ENCODE peak calls at places on chromosomes 7 and 10, in four cellular contexts. One of them, this sample, is unnamed.

GRCh38 chr7:69199048-69199447 is 399.2 kb upstream of the AUTS2 start:
- DNase-seq in left ventricle myocardium inferior: no peak
- DNase-seq in gastrocnemius medialis: no peak
- DNase-seq in fibroblast of the aortic adventitia: no peak
- DNase-seq in this sample: no peak

GRCh38 chr10:13338337-13339128 is 9.6 kb downstream of the SEPHS1 start:
- DNase-seq in gastrocnemius medialis: no peak
- DNase-seq in fibroblast of the aortic adventitia: peak
- DNase-seq in left ventricle myocardium inferior: no peak
- DNase-seq in this sample: no peak

GRCh38 chr7:95684037-95684436 is 87.7 kb upstream of the PDK4 start:
- DNase-seq in fibroblast of the aortic adventitia: peak
- DNase-seq in left ventricle myocardium inferior: no peak
- DNase-seq in gastrocnemius medialis: no peak
- DNase-seq in this sample: no peak

GRCh38 chr7:55556031-55556430 is 16.3 kb downstream of the VOPP1 start:
- DNase-seq in fibroblast of the aortic adventitia: no peak
- DNase-seq in gastrocnemius medialis: no peak
- DNase-seq in left ventricle myocardium inferior: no peak
- DNase-seq in this sample: no peak

GRCh38 chr10:6014241-6014761 is 37.0 kb upstream of the IL15RA start:
- DNase-seq in gastrocnemius medialis: peak
- DNase-seq in left ventricle myocardium inferior: no peak
- DNase-seq in fibroblast of the aortic adventitia: peak
- DNase-seq in this sample: peak

GRCh38 chr10:57741751-57742150 is 525.9 kb downstream of the IPMK start:
- DNase-seq in left ventricle myocardium inferior: no peak
- DNase-seq in gastrocnemius medialis: no peak
- DNase-seq in fibroblast of the aortic adventitia: no peak
- DNase-seq in this sample: no peak

GRCh38 chr10:5812283-5813090 is 747 bp downstream of the GDI2 start:
- DNase-seq in left ventricle myocardium inferior: peak
- DNase-seq in fibroblast of the aortic adventitia: peak
- DNase-seq in gastrocnemius medialis: peak
- DNase-seq in this sample: peak

GRCh38 chr7:88758355-88759215 is 915 bp upstream of the ZNF804B start:
- DNase-seq in left ventricle myocardium inferior: peak
- DNase-seq in fibroblast of the aortic adventitia: no peak
- DNase-seq in gastrocnemius medialis: no peak
- DNase-seq in this sample: peak

GRCh38 chr7:117993377-117994003 is 120.2 kb upstream of the CTTNBP2 start:
- DNase-seq in left ventricle myocardium inferior: no peak
- DNase-seq in fibroblast of the aortic adventitia: peak
- DNase-seq in gastrocnemius medialis: no peak
- DNase-seq in this sample: no peak

GRCh38 chr7:47807126-47807525 is 141.1 kb downstream of the PKD1L1 start:
- DNase-seq in fibroblast of the aortic adventitia: no peak
- DNase-seq in gastrocnemius medialis: no peak
- DNase-seq in left ventricle myocardium inferior: no peak
- DNase-seq in this sample: no peak

GRCh38 chr7:2198206-2198605 is 34.5 kb downstream of the MAD1L1 start:
- DNase-seq in gastrocnemius medialis: no peak
- DNase-seq in fibroblast of the aortic adventitia: no peak
- DNase-seq in left ventricle myocardium inferior: no peak
- DNase-seq in this sample: no peak

GRCh38 chr10:118763202-118763988 is 8.6 kb upstream of the CACUL1 start:
- DNase-seq in gastrocnemius medialis: no peak
- DNase-seq in fibroblast of the aortic adventitia: no peak
- DNase-seq in left ventricle myocardium inferior: no peak
- DNase-seq in this sample: no peak

GRCh38 chr10:127314797-127315196 is 118.4 kb upstream of the INSYN2A start:
- DNase-seq in gastrocnemius medialis: no peak
- DNase-seq in left ventricle myocardium inferior: no peak
- DNase-seq in fibroblast of the aortic adventitia: no peak
- DNase-seq in this sample: no peak

GRCh38 chr7:98992076-98992475 is 113.7 kb downstream of the TRRAP start:
- DNase-seq in gastrocnemius medialis: no peak
- DNase-seq in fibroblast of the aortic adventitia: no peak
- DNase-seq in left ventricle myocardium inferior: no peak
- DNase-seq in this sample: peak

GRCh38 chr7:157043745-157044144 is 33.3 kb upstream of the MNX1 start:
- DNase-seq in gastrocnemius medialis: peak
- DNase-seq in left ventricle myocardium inferior: no peak
- DNase-seq in fibroblast of the aortic adventitia: peak
- DNase-seq in this sample: no peak

GRCh38 chr10:73597346-73597745 is 6.2 kb upstream of the USP54 start:
- DNase-seq in fibroblast of the aortic adventitia: no peak
- DNase-seq in left ventricle myocardium inferior: no peak
- DNase-seq in gastrocnemius medialis: no peak
- DNase-seq in this sample: no peak

GRCh38 chr7:41333506-41333905 is 369.4 kb downstream of the INHBA start:
- DNase-seq in fibroblast of the aortic adventitia: peak
- DNase-seq in left ventricle myocardium inferior: no peak
- DNase-seq in gastrocnemius medialis: no peak
- DNase-seq in this sample: no peak

GRCh38 chr7:108503112-108504026 is 22.6 kb downstream of the PNPLA8 start:
- DNase-seq in fibroblast of the aortic adventitia: peak
- DNase-seq in left ventricle myocardium inferior: no peak
- DNase-seq in gastrocnemius medialis: no peak
- DNase-seq in this sample: no peak

GRCh38 chr7:7323352-7323751 is 141.0 kb downstream of the C1GALT1 start:
- DNase-seq in left ventricle myocardium inferior: no peak
- DNase-seq in fibroblast of the aortic adventitia: no peak
- DNase-seq in gastrocnemius medialis: no peak
- DNase-seq in this sample: no peak

GRCh38 chr7:116380030-116380429 is 119.5 kb upstream of the CAV2 start:
- DNase-seq in fibroblast of the aortic adventitia: peak
- DNase-seq in gastrocnemius medialis: no peak
- DNase-seq in left ventricle myocardium inferior: no peak
- DNase-seq in this sample: no peak

This sample was measured in left cardiac atrium.